ENCODE peak calls at places on chromosome X, in four cellular contexts. N, V, W and F are unnamed samples. For H3K9me3, the result is how much of the 10 kb centered on the place peaks cover.

GRCh38 chrX:37672563-37672962 is 13.0 kb upstream of the XK start:
- DNase-seq in N (no peak), V (no peak), W (no peak), F (no peak)

GRCh38 chrX:74160816-74161215 is 143.2 kb upstream of the ZCCHC13 start:
- DNase-seq in N (peak), V (no peak), W (no peak), F (no peak)

GRCh38 chrX:39814391-39814790 is 283.4 kb downstream of the BCOR start:
- DNase-seq in N (peak), V (no peak), W (no peak), F (no peak)

GRCh38 chrX:68938244-68939004 is 109.6 kb downstream of the EFNB1 start:
- DNase-seq in N (no peak), V (no peak), W (no peak), F (no peak)

GRCh38 chrX:137051978-137052640 is 18.3 kb upstream of the GPR101 start:
- DNase-seq in N (peak), V (peak), W (peak), F (peak)

GRCh38 chrX:105553118-105553517 is 269.2 kb upstream of the NRK start:
- DNase-seq in N (no peak), V (peak), W (no peak), F (no peak)

GRCh38 chrX:71533850-71534515 is 1.1 kb downstream of the OGT start:
- DNase-seq in N (peak), V (peak), W (no peak), F (peak)

GRCh38 chrX:42615161-42615563 is 162.8 kb downstream of the PPP1R2C start:
- DNase-seq in N (no peak), V (peak), W (no peak), F (no peak)

GRCh38 chrX:15834051-15834450 is 20.6 kb downstream of the AP1S2 start:
- DNase-seq in N (no peak), V (no peak), W (no peak), F (no peak)

GRCh38 chrX:72348247-72348979 is 42.7 kb upstream of the CITED1 start:
- DNase-seq in N (no peak), V (no peak), W (no peak), F (no peak)

GRCh38 chrX:20218809-20219505 is 47.8 kb downstream of the RPS6KA3 start:
- DNase-seq in N (no peak), V (no peak), W (no peak), F (no peak)

GRCh38 chrX:45322382-45322781 is 121.7 kb upstream of the DIPK2B start:
- DNase-seq in N (no peak), V (peak), W (no peak), F (no peak)

GRCh38 chrX:39152106-39152649 is 350.9 kb downstream of the MID1IP1 start:
- DNase-seq in N (peak), V (no peak), W (no peak), F (no peak)

GRCh38 chrX:46913710-46914109 is 1.5 kb downstream of the JADE3 start:
- DNase-seq in N (no peak), V (peak), W (no peak), F (no peak)

GRCh38 chrX:74526786-74527185 is 87.6 kb downstream of the RLIM start:
- DNase-seq in N (no peak), V (no peak), W (no peak), F (no peak)

GRCh38 chrX:105822138-105823091 is at the start of gene NRK:
- DNase-seq in N (peak), V (no peak), W (no peak), F (no peak)

GRCh38 chrX:104482757-104483156 is 83.2 kb upstream of the IL1RAPL2 start:
- DNase-seq in N (no peak), V (no peak), W (no peak), F (no peak)

GRCh38 chrX:102580891-102581290 is 18.4 kb upstream of the ARMCX5 start:
- DNase-seq in N (no peak), V (no peak), W (no peak), F (no peak)

GRCh38 chrX:87914726-87915125 is 397.1 kb downstream of the KLHL4 start:
- DNase-seq in N (no peak), V (no peak), W (no peak), F (no peak)

GRCh38 chrX:110086916-110087484 is 84.1 kb downstream of the TMEM164 start:
- DNase-seq in N (no peak), V (peak), W (no peak), F (no peak)

GRCh38 chrX:49793686-49794085 is 35.4 kb upstream of the PAGE4 start:
- DNase-seq in N (no peak), V (no peak), W (no peak), F (no peak)

DNA sequence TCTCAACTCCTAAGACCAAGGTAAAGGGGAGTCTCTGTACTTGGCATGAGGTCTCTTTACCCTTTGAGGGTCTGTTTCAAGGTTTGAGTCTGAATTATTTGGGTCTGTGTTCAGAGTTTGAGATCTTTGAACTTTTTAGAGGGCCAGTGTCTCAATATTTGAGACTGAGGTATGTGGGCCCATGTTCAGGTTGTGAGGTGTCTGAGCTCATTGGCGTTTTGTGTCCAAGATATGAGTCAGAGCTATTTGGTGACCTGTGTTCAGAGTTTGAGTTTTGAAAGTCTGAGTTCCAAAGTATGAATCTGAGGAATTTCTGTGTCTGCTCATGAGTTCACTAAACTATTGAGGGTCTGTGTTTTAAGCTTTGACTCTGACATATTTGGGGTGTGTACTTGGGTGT is 36.7 kb upstream of the PAGE4 start:
- DNase-seq in N (no peak), V (no peak), W (no peak), F (no peak)
- H3K9me3 ChIP-seq in N (under half), V (under half), W (under half), F (under half)

GRCh38 chrX:23511783-23512182 is 155.5 kb upstream of the PRDX4 start:
- DNase-seq in N (no peak), V (no peak), W (no peak), F (no peak)
- H3K9me3 ChIP-seq in N (under half), V (under half), W (under half), F (under half)

DNA sequence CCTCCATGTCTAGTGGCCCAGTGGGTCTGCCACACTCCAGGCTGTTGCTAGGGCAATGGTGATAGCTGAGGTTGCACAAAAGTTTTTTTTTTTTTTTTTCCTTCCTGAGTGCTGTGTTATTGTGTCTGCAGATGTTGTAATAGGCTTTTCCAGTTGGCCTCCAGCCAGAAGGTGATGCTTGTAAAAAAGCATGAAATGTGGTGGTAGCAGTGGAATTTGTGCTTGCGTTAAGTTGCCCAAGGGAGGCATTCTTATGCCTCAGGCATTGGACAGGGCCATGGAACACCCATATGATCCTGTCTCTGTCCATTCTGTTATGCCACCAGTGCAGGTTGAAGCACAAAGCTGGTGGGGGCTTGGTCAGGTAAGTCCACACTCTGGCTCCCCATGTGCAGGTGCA is 660.5 kb upstream of the SPANXN1 start:
- DNase-seq in N (no peak), V (peak), W (no peak), F (no peak)
- H3K9me3 ChIP-seq in N (under half), V (under half), W (under half), F (under half)

DNA sequence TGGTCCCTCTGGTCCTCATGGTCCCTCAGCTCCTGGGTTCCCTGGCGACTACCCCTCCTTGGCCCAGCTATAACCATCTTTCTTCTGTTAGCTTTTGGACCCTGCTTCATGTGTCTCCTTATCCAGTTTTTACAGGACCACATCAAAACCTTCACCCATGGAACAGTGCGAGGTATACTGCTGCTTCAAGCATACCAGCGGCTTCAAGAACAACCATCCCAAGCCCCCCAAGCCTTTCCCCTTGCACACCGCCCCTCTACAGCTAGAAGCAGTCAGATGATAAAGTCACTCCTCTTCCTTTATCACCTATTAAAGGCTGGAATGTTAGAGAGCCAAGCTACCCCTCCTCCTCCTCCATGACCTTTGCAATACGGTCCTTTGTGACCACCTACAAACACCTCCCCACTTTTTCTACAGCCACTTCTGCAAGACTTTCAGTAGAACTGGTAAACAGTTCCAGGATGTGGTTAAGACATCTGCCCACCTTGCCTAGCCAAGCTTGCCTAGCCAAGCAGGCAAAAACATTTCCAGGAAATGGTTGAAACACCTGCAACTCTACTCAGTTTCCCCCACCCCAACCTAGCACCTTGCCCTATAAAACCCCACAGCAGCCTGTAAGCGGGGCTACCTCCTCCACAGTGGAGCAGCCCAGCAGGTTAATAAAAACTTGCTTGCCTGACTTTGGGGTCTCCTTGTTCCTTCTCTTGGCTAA is 125.7 kb downstream of the ZC4H2 start:
- DNase-seq in N (no peak), V (no peak), W (no peak), F (no peak)
- H3K9me3 ChIP-seq in N (under half), V (under half), W (under half), F (under half)